ENCODE peak calls at places on chromosomes 16 and 17, in four cellular contexts. K is T-helper 1 cell; H is stimulated activated CD4-positive, alpha-beta T cell treated with anti-CD3 and anti-CD28 coated beads, Interleukin-12 subunit alpha, Interleukin-12 subunit beta, amount 100 ng/mL, for 4 hours; E is smooth muscle cell of the brain vasculature. B is an unnamed sample.
A peak's percentile ranks its signal among the peaks of the same experiment; 100 is the strongest.

GRCh38 chr17:73232587-73233373 is 28.9 kb downstream of the CPSF4L start:
- DNase-seq in K (peak; percentile 17), H (peak; percentile 27), E (no peak), B (no peak)

GRCh38 chr17:82457790-82458129 is 781 bp upstream of the NARF start:
- DNase-seq in K (no peak), H (no peak), E (no peak), B (no peak)

GRCh38 chr16:716250-716607 is 1.3 kb downstream of the METRN start:
- DNase-seq in K (no peak), H (no peak), E (no peak), B (peak; percentile 90)

GRCh38 chr17:73710095-73710592 is 65.9 kb upstream of the SDK2 start:
- DNase-seq in K (no peak), H (peak; percentile 53), E (peak; percentile 32), B (peak; percentile 89)

GRCh38 chr17:77540975-77541374 is 400.2 kb downstream of the SEC14L1 start:
- DNase-seq in K (no peak), H (no peak), E (no peak), B (no peak)

GRCh38 chr16:50733468-50733867 is 8.4 kb upstream of the CYLD start:
- DNase-seq in K (no peak), H (no peak), E (no peak), B (no peak)

GRCh38 chr16:57998992-57999365 is 1.5 kb downstream of the ZNF319 start:
- DNase-seq in K (no peak), H (no peak), E (no peak), B (no peak)

GRCh38 chr17:40320771-40321501 is 12.0 kb downstream of the RARA start:
- DNase-seq in K (peak; percentile 48), H (no peak), E (no peak), B (no peak)

GRCh38 chr17:82767041-82767754 is 15.3 kb downstream of the TBCD start:
- DNase-seq in K (no peak), H (peak; percentile 30), E (no peak), B (peak; percentile 62)

GRCh38 chr16:3735541-3735940 is 18.2 kb upstream of the TRAP1 start:
- DNase-seq in K (no peak), H (no peak), E (no peak), B (no peak)

GRCh38 chr17:67559381-67559966 is 158.3 kb upstream of the NOL11 start:
- DNase-seq in K (no peak), H (no peak), E (no peak), B (no peak)

GRCh38 chr16:24993722-24994686 is 21.2 kb downstream of the ARHGAP17 start:
- DNase-seq in K (no peak), H (no peak), E (no peak), B (no peak)

GRCh38 chr17:82031303-82031884 is at the start of gene RAC3:
- DNase-seq in K (no peak), H (no peak), E (no peak), B (no peak)

GRCh38 chr17:49869038-49869374 is 21.1 kb upstream of the TAC4 start:
- DNase-seq in K (no peak), H (no peak), E (no peak), B (no peak)

GRCh38 chr17:63150994-63151464 is 185.0 kb downstream of the TANC2 start:
- DNase-seq in K (no peak), H (no peak), E (peak; percentile 20), B (peak; percentile 15)

GRCh38 chr16:22386976-22387375 is 12.6 kb upstream of the CDR2 start:
- DNase-seq in K (no peak), H (no peak), E (peak; percentile 49), B (no peak)

GRCh38 chr17:60747069-60747808 is 69.6 kb downstream of the BCAS3 start:
- DNase-seq in K (no peak), H (no peak), E (no peak), B (peak; percentile 12)

GRCh38 chr17:68993112-68993511 is 37.9 kb upstream of the ABCA8 start:
- DNase-seq in K (no peak), H (no peak), E (no peak), B (no peak)

GRCh38 chr17:57939797-57940196 is 15.4 kb downstream of the CUEDC1 start:
- DNase-seq in K (no peak), H (no peak), E (no peak), B (no peak)

GRCh38 chr16:85250609-85251223 is 138.4 kb upstream of the CIBAR2 start:
- DNase-seq in K (no peak), H (no peak), E (no peak), B (no peak)

GRCh38 chr17:33494156-33494555 is 201.1 kb upstream of the ASIC2 start:
- DNase-seq in K (no peak), H (no peak), E (no peak), B (no peak)